ENCODE peak calls at places on chromosomes 7 and 10, in ten cellular contexts. One of them, this sample, is unnamed.

GRCh38 chr7:73739387-73739767 is 775 bp upstream of the ABHD11 start:
- DNase-seq in substantia nigra: no peak
- DNase-seq in LoVo: no peak
- DNase-seq in stimulated activated naive CD8-positive, alpha-beta T cell treated with anti-CD3 and anti-CD28 coated beads, Interleukin-15, Interleukin-2, amounts not matched to agents 100 U/mL and 50 U/mL, for 24 hours: no peak
- DNase-seq in activated T-helper 1 cell treated with anti-CD3 and anti-CD28 coated beads, Interleukin-12 subunit alpha, Interleukin-12 subunit beta, Interleukin-2, Interleukin-4 antibody, amounts not matched to agents 30 ng/mL and 10 ng/mL and 1 ng/mL, durations not matched to agents 14 hours and 24 hours and 36 hours: no peak
- DNase-seq in NAMALWA: no peak
- DNase-seq in aorta: no peak
- DNase-seq in T-helper 2 cell: no peak
- DNase-seq in endothelial cell of umbilical vein: no peak
- DNase-seq in activated CD4-positive, CD25-positive, alpha-beta regulatory T cell: no peak
- DNase-seq in this sample: no peak

GRCh38 chr7:148589640-148590039 is 926 bp upstream of the C7orf33 start:
- DNase-seq in T-helper 2 cell: no peak
- DNase-seq in activated T-helper 1 cell treated with anti-CD3 and anti-CD28 coated beads, Interleukin-12 subunit alpha, Interleukin-12 subunit beta, Interleukin-2, Interleukin-4 antibody, amounts not matched to agents 30 ng/mL and 10 ng/mL and 1 ng/mL, durations not matched to agents 14 hours and 24 hours and 36 hours: no peak
- DNase-seq in activated CD4-positive, CD25-positive, alpha-beta regulatory T cell: no peak
- DNase-seq in stimulated activated naive CD8-positive, alpha-beta T cell treated with anti-CD3 and anti-CD28 coated beads, Interleukin-15, Interleukin-2, amounts not matched to agents 100 U/mL and 50 U/mL, for 24 hours: no peak
- DNase-seq in NAMALWA: no peak
- DNase-seq in endothelial cell of umbilical vein: no peak
- DNase-seq in substantia nigra: no peak
- DNase-seq in LoVo: no peak
- DNase-seq in aorta: no peak
- DNase-seq in this sample: no peak

GRCh38 chr10:5534051-5534821 is 9.5 kb downstream of the CALML3 start:
- DNase-seq in LoVo: no peak
- DNase-seq in substantia nigra: no peak
- DNase-seq in activated CD4-positive, CD25-positive, alpha-beta regulatory T cell: no peak
- DNase-seq in aorta: peak
- DNase-seq in endothelial cell of umbilical vein: no peak
- DNase-seq in NAMALWA: no peak
- DNase-seq in stimulated activated naive CD8-positive, alpha-beta T cell treated with anti-CD3 and anti-CD28 coated beads, Interleukin-15, Interleukin-2, amounts not matched to agents 100 U/mL and 50 U/mL, for 24 hours: no peak
- DNase-seq in T-helper 2 cell: no peak
- DNase-seq in activated T-helper 1 cell treated with anti-CD3 and anti-CD28 coated beads, Interleukin-12 subunit alpha, Interleukin-12 subunit beta, Interleukin-2, Interleukin-4 antibody, amounts not matched to agents 30 ng/mL and 10 ng/mL and 1 ng/mL, durations not matched to agents 14 hours and 24 hours and 36 hours: no peak
- DNase-seq in this sample: no peak

GRCh38 chr7:73612598-73613269 is 11.6 kb downstream of the MLXIPL start:
- DNase-seq in endothelial cell of umbilical vein: peak
- DNase-seq in activated CD4-positive, CD25-positive, alpha-beta regulatory T cell: no peak
- DNase-seq in LoVo: peak
- DNase-seq in aorta: no peak
- DNase-seq in stimulated activated naive CD8-positive, alpha-beta T cell treated with anti-CD3 and anti-CD28 coated beads, Interleukin-15, Interleukin-2, amounts not matched to agents 100 U/mL and 50 U/mL, for 24 hours: no peak
- DNase-seq in NAMALWA: no peak
- DNase-seq in substantia nigra: no peak
- DNase-seq in T-helper 2 cell: no peak
- DNase-seq in activated T-helper 1 cell treated with anti-CD3 and anti-CD28 coated beads, Interleukin-12 subunit alpha, Interleukin-12 subunit beta, Interleukin-2, Interleukin-4 antibody, amounts not matched to agents 30 ng/mL and 10 ng/mL and 1 ng/mL, durations not matched to agents 14 hours and 24 hours and 36 hours: no peak
- DNase-seq in this sample: no peak

GRCh38 chr10:132878091-132878729 is 64.2 kb downstream of the CFAP46 start:
- DNase-seq in stimulated activated naive CD8-positive, alpha-beta T cell treated with anti-CD3 and anti-CD28 coated beads, Interleukin-15, Interleukin-2, amounts not matched to agents 100 U/mL and 50 U/mL, for 24 hours: no peak
- DNase-seq in endothelial cell of umbilical vein: no peak
- DNase-seq in aorta: peak
- DNase-seq in activated T-helper 1 cell treated with anti-CD3 and anti-CD28 coated beads, Interleukin-12 subunit alpha, Interleukin-12 subunit beta, Interleukin-2, Interleukin-4 antibody, amounts not matched to agents 30 ng/mL and 10 ng/mL and 1 ng/mL, durations not matched to agents 14 hours and 24 hours and 36 hours: no peak
- DNase-seq in activated CD4-positive, CD25-positive, alpha-beta regulatory T cell: no peak
- DNase-seq in LoVo: no peak
- DNase-seq in NAMALWA: no peak
- DNase-seq in T-helper 2 cell: no peak
- DNase-seq in substantia nigra: no peak
- DNase-seq in this sample: no peak

GRCh38 chr10:91803386-91804125 is 5.3 kb downstream of the TNKS2 start:
- DNase-seq in activated T-helper 1 cell treated with anti-CD3 and anti-CD28 coated beads, Interleukin-12 subunit alpha, Interleukin-12 subunit beta, Interleukin-2, Interleukin-4 antibody, amounts not matched to agents 30 ng/mL and 10 ng/mL and 1 ng/mL, durations not matched to agents 14 hours and 24 hours and 36 hours: no peak
- DNase-seq in endothelial cell of umbilical vein: no peak
- DNase-seq in NAMALWA: no peak
- DNase-seq in substantia nigra: no peak
- DNase-seq in activated CD4-positive, CD25-positive, alpha-beta regulatory T cell: no peak
- DNase-seq in stimulated activated naive CD8-positive, alpha-beta T cell treated with anti-CD3 and anti-CD28 coated beads, Interleukin-15, Interleukin-2, amounts not matched to agents 100 U/mL and 50 U/mL, for 24 hours: no peak
- DNase-seq in T-helper 2 cell: no peak
- DNase-seq in LoVo: no peak
- DNase-seq in aorta: no peak
- DNase-seq in this sample: no peak

GRCh38 chr7:34949356-34949755 is 87.9 kb downstream of the DPY19L1 start:
- DNase-seq in activated T-helper 1 cell treated with anti-CD3 and anti-CD28 coated beads, Interleukin-12 subunit alpha, Interleukin-12 subunit beta, Interleukin-2, Interleukin-4 antibody, amounts not matched to agents 30 ng/mL and 10 ng/mL and 1 ng/mL, durations not matched to agents 14 hours and 24 hours and 36 hours: no peak
- DNase-seq in NAMALWA: no peak
- DNase-seq in LoVo: no peak
- DNase-seq in aorta: no peak
- DNase-seq in endothelial cell of umbilical vein: no peak
- DNase-seq in substantia nigra: no peak
- DNase-seq in T-helper 2 cell: no peak
- DNase-seq in activated CD4-positive, CD25-positive, alpha-beta regulatory T cell: no peak
- DNase-seq in stimulated activated naive CD8-positive, alpha-beta T cell treated with anti-CD3 and anti-CD28 coated beads, Interleukin-15, Interleukin-2, amounts not matched to agents 100 U/mL and 50 U/mL, for 24 hours: no peak
- DNase-seq in this sample: no peak

GRCh38 chr7:15558747-15559146 is 3.1 kb downstream of the AGMO start:
- DNase-seq in endothelial cell of umbilical vein: no peak
- DNase-seq in activated T-helper 1 cell treated with anti-CD3 and anti-CD28 coated beads, Interleukin-12 subunit alpha, Interleukin-12 subunit beta, Interleukin-2, Interleukin-4 antibody, amounts not matched to agents 30 ng/mL and 10 ng/mL and 1 ng/mL, durations not matched to agents 14 hours and 24 hours and 36 hours: no peak
- DNase-seq in aorta: no peak
- DNase-seq in T-helper 2 cell: no peak
- DNase-seq in NAMALWA: no peak
- DNase-seq in LoVo: no peak
- DNase-seq in stimulated activated naive CD8-positive, alpha-beta T cell treated with anti-CD3 and anti-CD28 coated beads, Interleukin-15, Interleukin-2, amounts not matched to agents 100 U/mL and 50 U/mL, for 24 hours: no peak
- DNase-seq in activated CD4-positive, CD25-positive, alpha-beta regulatory T cell: no peak
- DNase-seq in substantia nigra: no peak
- DNase-seq in this sample: no peak

GRCh38 chr10:23173549-23174074 is 18.5 kb upstream of the PTF1A start:
- DNase-seq in activated T-helper 1 cell treated with anti-CD3 and anti-CD28 coated beads, Interleukin-12 subunit alpha, Interleukin-12 subunit beta, Interleukin-2, Interleukin-4 antibody, amounts not matched to agents 30 ng/mL and 10 ng/mL and 1 ng/mL, durations not matched to agents 14 hours and 24 hours and 36 hours: no peak
- DNase-seq in stimulated activated naive CD8-positive, alpha-beta T cell treated with anti-CD3 and anti-CD28 coated beads, Interleukin-15, Interleukin-2, amounts not matched to agents 100 U/mL and 50 U/mL, for 24 hours: no peak
- DNase-seq in LoVo: no peak
- DNase-seq in endothelial cell of umbilical vein: no peak
- DNase-seq in substantia nigra: no peak
- DNase-seq in aorta: no peak
- DNase-seq in NAMALWA: no peak
- DNase-seq in activated CD4-positive, CD25-positive, alpha-beta regulatory T cell: no peak
- DNase-seq in T-helper 2 cell: no peak
- DNase-seq in this sample: no peak

GRCh38 chr10:110364531-110364937 is 59.8 kb upstream of the SMNDC1 start:
- DNase-seq in stimulated activated naive CD8-positive, alpha-beta T cell treated with anti-CD3 and anti-CD28 coated beads, Interleukin-15, Interleukin-2, amounts not matched to agents 100 U/mL and 50 U/mL, for 24 hours: peak
- DNase-seq in activated T-helper 1 cell treated with anti-CD3 and anti-CD28 coated beads, Interleukin-12 subunit alpha, Interleukin-12 subunit beta, Interleukin-2, Interleukin-4 antibody, amounts not matched to agents 30 ng/mL and 10 ng/mL and 1 ng/mL, durations not matched to agents 14 hours and 24 hours and 36 hours: no peak
- DNase-seq in aorta: no peak
- DNase-seq in NAMALWA: no peak
- DNase-seq in LoVo: peak
- DNase-seq in activated CD4-positive, CD25-positive, alpha-beta regulatory T cell: no peak
- DNase-seq in T-helper 2 cell: no peak
- DNase-seq in substantia nigra: no peak
- DNase-seq in endothelial cell of umbilical vein: no peak
- DNase-seq in this sample: no peak

GRCh38 chr7:157809154-157809862 is 472.5 kb downstream of the DNAJB6 start:
- DNase-seq in stimulated activated naive CD8-positive, alpha-beta T cell treated with anti-CD3 and anti-CD28 coated beads, Interleukin-15, Interleukin-2, amounts not matched to agents 100 U/mL and 50 U/mL, for 24 hours: no peak
- DNase-seq in aorta: no peak
- DNase-seq in endothelial cell of umbilical vein: no peak
- DNase-seq in LoVo: no peak
- DNase-seq in activated CD4-positive, CD25-positive, alpha-beta regulatory T cell: no peak
- DNase-seq in NAMALWA: no peak
- DNase-seq in activated T-helper 1 cell treated with anti-CD3 and anti-CD28 coated beads, Interleukin-12 subunit alpha, Interleukin-12 subunit beta, Interleukin-2, Interleukin-4 antibody, amounts not matched to agents 30 ng/mL and 10 ng/mL and 1 ng/mL, durations not matched to agents 14 hours and 24 hours and 36 hours: no peak
- DNase-seq in substantia nigra: no peak
- DNase-seq in T-helper 2 cell: no peak
- DNase-seq in this sample: no peak

GRCh38 chr7:55314967-55315366 is 50.2 kb upstream of the LANCL2 start:
- DNase-seq in activated CD4-positive, CD25-positive, alpha-beta regulatory T cell: no peak
- DNase-seq in substantia nigra: no peak
- DNase-seq in NAMALWA: no peak
- DNase-seq in T-helper 2 cell: no peak
- DNase-seq in LoVo: no peak
- DNase-seq in endothelial cell of umbilical vein: no peak
- DNase-seq in stimulated activated naive CD8-positive, alpha-beta T cell treated with anti-CD3 and anti-CD28 coated beads, Interleukin-15, Interleukin-2, amounts not matched to agents 100 U/mL and 50 U/mL, for 24 hours: no peak
- DNase-seq in aorta: no peak
- DNase-seq in activated T-helper 1 cell treated with anti-CD3 and anti-CD28 coated beads, Interleukin-12 subunit alpha, Interleukin-12 subunit beta, Interleukin-2, Interleukin-4 antibody, amounts not matched to agents 30 ng/mL and 10 ng/mL and 1 ng/mL, durations not matched to agents 14 hours and 24 hours and 36 hours: no peak
- DNase-seq in this sample: no peak

GRCh38 chr10:78774999-78775711 is 293.6 kb upstream of the ZMIZ1 start:
- DNase-seq in NAMALWA: no peak
- DNase-seq in activated CD4-positive, CD25-positive, alpha-beta regulatory T cell: no peak
- DNase-seq in substantia nigra: no peak
- DNase-seq in activated T-helper 1 cell treated with anti-CD3 and anti-CD28 coated beads, Interleukin-12 subunit alpha, Interleukin-12 subunit beta, Interleukin-2, Interleukin-4 antibody, amounts not matched to agents 30 ng/mL and 10 ng/mL and 1 ng/mL, durations not matched to agents 14 hours and 24 hours and 36 hours: no peak
- DNase-seq in endothelial cell of umbilical vein: no peak
- DNase-seq in LoVo: no peak
- DNase-seq in stimulated activated naive CD8-positive, alpha-beta T cell treated with anti-CD3 and anti-CD28 coated beads, Interleukin-15, Interleukin-2, amounts not matched to agents 100 U/mL and 50 U/mL, for 24 hours: no peak
- DNase-seq in T-helper 2 cell: no peak
- DNase-seq in aorta: no peak
- DNase-seq in this sample: no peak

GRCh38 chr7:41696323-41696916 is 6.5 kb downstream of the INHBA start:
- DNase-seq in LoVo: peak
- DNase-seq in aorta: peak
- DNase-seq in substantia nigra: peak
- DNase-seq in stimulated activated naive CD8-positive, alpha-beta T cell treated with anti-CD3 and anti-CD28 coated beads, Interleukin-15, Interleukin-2, amounts not matched to agents 100 U/mL and 50 U/mL, for 24 hours: peak
- DNase-seq in endothelial cell of umbilical vein: peak
- DNase-seq in T-helper 2 cell: no peak
- DNase-seq in activated T-helper 1 cell treated with anti-CD3 and anti-CD28 coated beads, Interleukin-12 subunit alpha, Interleukin-12 subunit beta, Interleukin-2, Interleukin-4 antibody, amounts not matched to agents 30 ng/mL and 10 ng/mL and 1 ng/mL, durations not matched to agents 14 hours and 24 hours and 36 hours: no peak
- DNase-seq in NAMALWA: peak
- DNase-seq in activated CD4-positive, CD25-positive, alpha-beta regulatory T cell: no peak
- DNase-seq in this sample: peak